ENCODE peak calls at places on chromosomes 16 and 17, in six cellular contexts. O is K562, R is GM12878, K is Panc1, U is H1, W is SK-N-SH. I is an unnamed sample.

GRCh38 chr16:12329246-12329995 is 352.9 kb downstream of the SNX29 start:
- DNase-seq in O (no peak), R (no peak), K (no peak), U (no peak), W (no peak), I (no peak)

GRCh38 chr16:88639231-88640038 is 1.1 kb downstream of the IL17C start:
- DNase-seq in O (peak; percentile 60), R (no peak), K (no peak), U (peak; percentile 93), W (peak; percentile 75), I (no peak)

GRCh38 chr16:81817789-81818304 is 38.8 kb downstream of the PLCG2 start:
- DNase-seq in O (no peak), R (peak; percentile 79), K (no peak), U (no peak), W (no peak), I (no peak)

GRCh38 chr17:70624208-70624607 is 454.9 kb downstream of the KCNJ2 start:
- DNase-seq in O (no peak), R (no peak), K (no peak), U (no peak), W (no peak), I (no peak)

GRCh38 chr16:82082543-82083244 is 47.6 kb downstream of the HSD17B2 start:
- DNase-seq in O (no peak), R (no peak), K (no peak), U (no peak), W (no peak), I (peak; percentile 13)

GRCh38 chr17:79065105-79065670 is 9.4 kb upstream of the ENGASE start:
- DNase-seq in O (peak; percentile 66), R (no peak), K (no peak), U (peak; percentile 76), W (no peak), I (peak; percentile 52)

GRCh38 chr17:77966476-77966875 is 8.0 kb downstream of the TNRC6C start:
- DNase-seq in O (no peak), R (no peak), K (no peak), U (no peak), W (no peak), I (no peak)

GRCh38 chr17:31631759-31632158 is 227.3 kb downstream of the COPRS start:
- DNase-seq in O (no peak), R (no peak), K (no peak), U (no peak), W (no peak), I (no peak)

GRCh38 chr16:62254847-62255246 is 218.6 kb upstream of the CDH8 start:
- DNase-seq in O (no peak), R (no peak), K (no peak), U (no peak), W (peak; percentile 58), I (no peak)

GRCh38 chr17:80364091-80364691 is 50.8 kb upstream of the ENDOV start:
- DNase-seq in O (no peak), R (no peak), K (no peak), U (peak; percentile 76), W (peak; percentile 83), I (peak; percentile 8)

GRCh38 chr17:6471531-6472465 is 27.5 kb downstream of the PIMREG start:
- DNase-seq in O (peak; percentile 26), R (no peak), K (no peak), U (no peak), W (no peak), I (no peak)

GRCh38 chr17:78541488-78542237 is 35.5 kb downstream of the DNAH17 start:
- DNase-seq in O (peak; percentile 54), R (no peak), K (no peak), U (no peak), W (no peak), I (peak; percentile 36)

GRCh38 chr17:72416054-72416691 is 295.4 kb downstream of the SOX9 start:
- DNase-seq in O (no peak), R (peak; percentile 20), K (no peak), U (no peak), W (peak; percentile 72), I (no peak)

GRCh38 chr17:55513885-55514590 is 2.8 kb upstream of the SMIM36 start:
- DNase-seq in O (peak; percentile 48), R (peak; percentile 59), K (peak; percentile 58), U (peak; percentile 89), W (peak; percentile 73), I (peak; percentile 70)

GRCh38 chr16:82344157-82344556 is 174.1 kb upstream of the MPHOSPH6 start:
- DNase-seq in O (no peak), R (no peak), K (no peak), U (no peak), W (no peak), I (no peak)

GRCh38 chr17:59763861-59764260 is 56.4 kb downstream of the VMP1 start:
- DNase-seq in O (no peak), R (no peak), K (no peak), U (no peak), W (no peak), I (no peak)

GRCh38 chr17:27153005-27153404 is 140.9 kb upstream of the WSB1 start:
- DNase-seq in O (no peak), R (no peak), K (no peak), U (no peak), W (no peak), I (no peak)

GRCh38 chr17:79439493-79439892 is 171.4 kb downstream of the RBFOX3 start:
- DNase-seq in O (no peak), R (no peak), K (no peak), U (no peak), W (no peak), I (no peak)

GRCh38 chr16:2595376-2596200 is 57.8 kb downstream of the PDPK1 start:
- DNase-seq in O (no peak), R (no peak), K (no peak), U (no peak), W (no peak), I (no peak)

GRCh38 chr16:68490829-68491575 is 42.7 kb upstream of the SMPD3 start:
- DNase-seq in O (no peak), R (no peak), K (peak; percentile 52), U (no peak), W (no peak), I (peak; percentile 74)

GRCh38 chr16:89210165-89210903 is 7.2 kb upstream of the ZNF778 start:
- DNase-seq in O (no peak), R (no peak), K (no peak), U (no peak), W (no peak), I (no peak)

GRCh38 chr16:73996624-73997339 is 299.8 kb upstream of the PSMD7 start:
- DNase-seq in O (no peak), R (no peak), K (no peak), U (no peak), W (no peak), I (no peak)

GRCh38 chr17:80362428-80363119 is 52.4 kb upstream of the ENDOV start:
- DNase-seq in O (peak; percentile 23), R (no peak), K (no peak), U (no peak), W (no peak), I (no peak)

GRCh38 chr17:48037036-48037881 is at the start of gene COPZ2:
- DNase-seq in O (no peak), R (no peak), K (peak; percentile 22), U (peak; percentile 73), W (peak; percentile 85), I (no peak)

GRCh38 chr16:85472514-85472913 is 140.6 kb upstream of the GSE1 start:
- DNase-seq in O (no peak), R (no peak), K (no peak), U (no peak), W (no peak), I (no peak)

DNA sequence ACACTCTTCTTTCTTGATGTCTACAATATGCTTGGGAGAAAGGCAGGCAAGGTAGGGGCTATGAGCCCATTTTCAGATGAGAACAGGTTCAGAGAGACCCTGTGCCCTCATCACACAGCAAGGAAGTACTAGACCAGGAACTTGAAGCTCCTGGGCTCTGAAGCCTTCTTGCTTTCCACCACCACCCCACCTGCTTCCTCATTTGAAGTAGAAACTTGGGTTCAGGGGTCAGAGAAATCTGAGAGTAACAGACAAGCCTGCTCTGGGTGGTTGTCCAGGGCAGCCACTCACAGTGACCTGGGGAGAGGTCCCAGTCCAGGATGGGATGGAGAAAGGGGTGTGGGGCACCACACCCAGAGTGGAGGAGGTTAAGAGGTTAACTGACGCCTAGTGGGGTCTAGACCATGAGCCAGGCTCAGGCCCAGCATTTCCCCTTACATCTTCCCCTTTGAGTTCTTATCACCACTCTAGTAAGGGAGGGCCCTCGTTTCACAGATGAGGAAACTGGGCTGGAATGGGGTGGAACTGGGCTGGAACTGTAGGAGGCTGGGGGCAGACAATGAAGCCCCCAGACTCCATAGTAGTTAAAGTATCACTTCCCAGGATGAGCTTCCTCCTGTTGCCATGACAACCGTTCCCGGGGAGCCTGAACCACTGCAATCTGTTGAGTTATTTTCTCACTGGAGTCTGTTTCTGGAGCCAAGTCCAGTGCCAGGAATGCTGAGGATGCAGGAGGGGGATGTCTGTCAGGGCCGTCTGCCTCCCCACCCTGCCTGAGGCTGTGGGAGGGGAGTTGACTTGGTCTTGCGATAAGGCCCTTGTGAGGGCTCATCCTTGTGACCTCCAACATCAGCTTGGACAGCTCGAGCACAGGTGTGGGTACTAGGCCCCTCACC is 16.2 kb upstream of the PHF12 start:
- DNase-seq in O (no peak), R (no peak), K (no peak), U (no peak), W (no peak), I (no peak)
- TF ChIP-seq SIN3A in O (no peak), R (no peak), K (no peak), U (no peak), W (no peak), I (no peak)

GRCh38 chr16:65285128-65286120 is 163.6 kb upstream of the CDH11 start:
- DNase-seq in O (no peak), R (no peak), K (no peak), U (no peak), W (no peak), I (no peak)
- TF ChIP-seq SIN3A in O (no peak), R (no peak), K (no peak), U (no peak), W (no peak), I (no peak)

DNA sequence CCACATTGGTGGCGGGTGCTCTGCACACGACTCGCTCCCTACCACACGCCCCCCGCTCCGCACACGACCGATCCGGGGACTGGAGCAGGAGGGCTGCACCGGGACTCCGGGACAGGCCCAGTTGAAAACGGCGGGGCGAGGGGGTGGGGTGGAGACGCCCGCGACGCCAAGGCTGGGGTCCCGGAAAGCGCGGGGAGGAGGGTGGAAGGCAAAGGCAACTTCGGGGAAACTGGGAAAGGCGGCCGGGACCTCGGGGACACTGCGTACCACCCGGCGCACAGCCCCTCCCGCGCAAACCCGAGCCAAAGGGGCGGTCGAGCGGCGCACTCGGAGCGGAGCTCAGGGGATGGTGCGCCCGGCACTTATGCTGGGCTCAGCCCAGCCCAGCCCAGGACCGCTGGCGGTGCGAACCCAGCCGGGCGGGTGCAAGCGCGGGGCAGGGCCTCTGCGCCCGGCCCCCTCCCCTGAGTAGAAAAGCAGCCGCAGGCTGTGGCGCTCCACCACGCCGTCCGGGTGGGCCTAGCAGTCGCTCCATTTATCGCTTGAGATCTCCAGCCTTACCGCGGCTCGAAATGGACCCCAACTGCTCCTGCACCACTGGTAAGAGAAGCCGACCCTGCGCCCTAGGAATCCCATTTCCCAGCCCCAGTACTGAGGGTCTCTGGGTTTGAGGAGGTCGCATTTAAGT is at the start of gene MT1M:
- DNase-seq in O (no peak), R (no peak), K (no peak), U (peak; percentile 75), W (peak; percentile 66), I (no peak)
- TF ChIP-seq SIN3A in O (no peak), R (no peak), K (no peak), U (no peak), W (no peak), I (no peak)

DNA sequence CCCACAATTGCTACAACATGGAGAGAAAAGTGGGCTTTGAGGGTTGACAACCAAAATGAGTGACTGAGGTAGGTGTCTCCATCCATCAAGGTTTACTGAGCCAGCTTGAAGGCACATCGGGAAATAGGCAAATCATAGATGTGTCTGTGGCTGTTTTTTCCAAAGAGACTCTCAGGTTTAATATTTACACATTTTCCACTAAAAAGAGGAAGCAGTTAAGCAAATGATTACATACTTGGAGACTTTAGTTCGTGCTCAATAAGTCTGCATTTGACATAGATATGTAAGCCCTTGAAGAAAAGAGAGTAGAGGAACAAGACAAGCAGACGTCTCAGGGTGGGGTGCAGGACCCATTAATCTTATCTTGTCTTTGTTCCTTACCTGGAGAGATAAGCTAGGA is 148.9 kb upstream of the COX10 start:
- DNase-seq in O (no peak), R (no peak), K (no peak), U (no peak), W (no peak), I (no peak)
- TF ChIP-seq SIN3A in O (no peak), R (no peak), K (no peak), U (no peak), W (no peak), I (no peak)

I was measured in HCT116.